ENCODE peak calls at places on chromosomes 6 and 20, in ten cellular contexts. One of them, this sample, is unnamed.

GRCh38 chr6:16623029-16623653 is 138.1 kb downstream of the ATXN1 start:
- DNase-seq in esophagus squamous epithelium: no peak
- DNase-seq in tibial nerve: no peak
- DNase-seq in skeletal muscle cell: no peak
- DNase-seq in psoas muscle: no peak
- DNase-seq in heart right ventricle: no peak
- DNase-seq in endodermal cell: no peak
- DNase-seq in stomach: no peak
- DNase-seq in HFF-Myc: no peak
- DNase-seq in GM12878: no peak
- DNase-seq in this sample: no peak

GRCh38 chr6:6588064-6588923 is at the start of gene LY86:
- DNase-seq in esophagus squamous epithelium: no peak
- DNase-seq in tibial nerve: no peak
- DNase-seq in skeletal muscle cell: no peak
- DNase-seq in psoas muscle: no peak
- DNase-seq in heart right ventricle: no peak
- DNase-seq in endodermal cell: no peak
- DNase-seq in stomach: no peak
- DNase-seq in HFF-Myc: no peak
- DNase-seq in GM12878: peak
- DNase-seq in this sample: no peak

GRCh38 chr6:75842191-75842590 is 93.2 kb downstream of the MYO6 start:
- DNase-seq in esophagus squamous epithelium: no peak
- DNase-seq in tibial nerve: no peak
- DNase-seq in skeletal muscle cell: no peak
- DNase-seq in psoas muscle: no peak
- DNase-seq in heart right ventricle: no peak
- DNase-seq in endodermal cell: no peak
- DNase-seq in stomach: no peak
- DNase-seq in HFF-Myc: no peak
- DNase-seq in GM12878: no peak
- DNase-seq in this sample: no peak

GRCh38 chr20:10172998-10173655 is 45.5 kb upstream of the SNAP25 start:
- DNase-seq in esophagus squamous epithelium: no peak
- DNase-seq in tibial nerve: no peak
- DNase-seq in skeletal muscle cell: no peak
- DNase-seq in psoas muscle: no peak
- DNase-seq in heart right ventricle: no peak
- DNase-seq in endodermal cell: no peak
- DNase-seq in stomach: no peak
- DNase-seq in HFF-Myc: no peak
- DNase-seq in GM12878: no peak
- DNase-seq in this sample: no peak

GRCh38 chr20:17653835-17654648 is 28.0 kb downstream of the RRBP1 start:
- DNase-seq in esophagus squamous epithelium: no peak
- DNase-seq in tibial nerve: no peak
- DNase-seq in skeletal muscle cell: no peak
- DNase-seq in psoas muscle: peak
- DNase-seq in heart right ventricle: no peak
- DNase-seq in endodermal cell: no peak
- DNase-seq in stomach: no peak
- DNase-seq in HFF-Myc: no peak
- DNase-seq in GM12878: no peak
- DNase-seq in this sample: no peak

GRCh38 chr6:77834591-77834996 is 181.8 kb downstream of the MEI4 start:
- DNase-seq in esophagus squamous epithelium: no peak
- DNase-seq in tibial nerve: no peak
- DNase-seq in skeletal muscle cell: no peak
- DNase-seq in psoas muscle: no peak
- DNase-seq in heart right ventricle: no peak
- DNase-seq in endodermal cell: peak
- DNase-seq in stomach: peak
- DNase-seq in HFF-Myc: no peak
- DNase-seq in GM12878: no peak
- DNase-seq in this sample: no peak

GRCh38 chr6:158609455-158610155 is 34.9 kb downstream of the DYNLT1 start:
- DNase-seq in esophagus squamous epithelium: no peak
- DNase-seq in tibial nerve: no peak
- DNase-seq in skeletal muscle cell: no peak
- DNase-seq in psoas muscle: no peak
- DNase-seq in heart right ventricle: no peak
- DNase-seq in endodermal cell: peak
- DNase-seq in stomach: no peak
- DNase-seq in HFF-Myc: no peak
- DNase-seq in GM12878: no peak
- DNase-seq in this sample: no peak

GRCh38 chr6:52994031-52994788 is 874 bp downstream of the GSTA4 start:
- DNase-seq in esophagus squamous epithelium: no peak
- DNase-seq in tibial nerve: peak
- DNase-seq in skeletal muscle cell: no peak
- DNase-seq in psoas muscle: peak
- DNase-seq in heart right ventricle: peak
- DNase-seq in endodermal cell: peak
- DNase-seq in stomach: no peak
- DNase-seq in HFF-Myc: no peak
- DNase-seq in GM12878: no peak
- DNase-seq in this sample: no peak

GRCh38 chr6:149964243-149965190 is 774 bp downstream of the ULBP1 start:
- DNase-seq in esophagus squamous epithelium: no peak
- DNase-seq in tibial nerve: no peak
- DNase-seq in skeletal muscle cell: no peak
- DNase-seq in psoas muscle: no peak
- DNase-seq in heart right ventricle: no peak
- DNase-seq in endodermal cell: peak
- DNase-seq in stomach: no peak
- DNase-seq in HFF-Myc: no peak
- DNase-seq in GM12878: no peak
- DNase-seq in this sample: no peak

GRCh38 chr6:131924881-131925474 is 26.2 kb downstream of the CCN2 start:
- DNase-seq in esophagus squamous epithelium: no peak
- DNase-seq in tibial nerve: no peak
- DNase-seq in skeletal muscle cell: no peak
- DNase-seq in psoas muscle: no peak
- DNase-seq in heart right ventricle: no peak
- DNase-seq in endodermal cell: no peak
- DNase-seq in stomach: no peak
- DNase-seq in HFF-Myc: no peak
- DNase-seq in GM12878: no peak
- DNase-seq in this sample: no peak

GRCh38 chr6:3768502-3768901 is 17.0 kb upstream of the PXDC1 start:
- DNase-seq in esophagus squamous epithelium: no peak
- DNase-seq in tibial nerve: no peak
- DNase-seq in skeletal muscle cell: no peak
- DNase-seq in psoas muscle: no peak
- DNase-seq in heart right ventricle: no peak
- DNase-seq in endodermal cell: no peak
- DNase-seq in stomach: no peak
- DNase-seq in HFF-Myc: no peak
- DNase-seq in GM12878: no peak
- DNase-seq in this sample: no peak

GRCh38 chr6:5085638-5086293 is 625 bp downstream of the PPP1R3G start:
- DNase-seq in esophagus squamous epithelium: no peak
- DNase-seq in tibial nerve: no peak
- DNase-seq in skeletal muscle cell: no peak
- DNase-seq in psoas muscle: peak
- DNase-seq in heart right ventricle: peak
- DNase-seq in endodermal cell: peak
- DNase-seq in stomach: no peak
- DNase-seq in HFF-Myc: no peak
- DNase-seq in GM12878: no peak
- DNase-seq in this sample: no peak

GRCh38 chr6:46969206-46969605 is 47.5 kb upstream of the ADGRF5 start:
- DNase-seq in esophagus squamous epithelium: no peak
- DNase-seq in tibial nerve: no peak
- DNase-seq in skeletal muscle cell: no peak
- DNase-seq in psoas muscle: no peak
- DNase-seq in heart right ventricle: no peak
- DNase-seq in endodermal cell: no peak
- DNase-seq in stomach: no peak
- DNase-seq in HFF-Myc: no peak
- DNase-seq in GM12878: no peak
- DNase-seq in this sample: no peak

GRCh38 chr20:3068075-3068474 is 3.3 kb upstream of the OXT start:
- DNase-seq in esophagus squamous epithelium: no peak
- DNase-seq in tibial nerve: no peak
- DNase-seq in skeletal muscle cell: no peak
- DNase-seq in psoas muscle: no peak
- DNase-seq in heart right ventricle: no peak
- DNase-seq in endodermal cell: no peak
- DNase-seq in stomach: no peak
- DNase-seq in HFF-Myc: no peak
- DNase-seq in GM12878: no peak
- DNase-seq in this sample: no peak

GRCh38 chr6:153956807-153957206 is 82.2 kb upstream of the OPRM1 start:
- DNase-seq in esophagus squamous epithelium: no peak
- DNase-seq in tibial nerve: no peak
- DNase-seq in skeletal muscle cell: no peak
- DNase-seq in psoas muscle: no peak
- DNase-seq in heart right ventricle: no peak
- DNase-seq in endodermal cell: no peak
- DNase-seq in stomach: no peak
- DNase-seq in HFF-Myc: no peak
- DNase-seq in GM12878: no peak
- DNase-seq in this sample: no peak

GRCh38 chr6:11921017-11921438 is 91.1 kb upstream of the HIVEP1 start:
- DNase-seq in esophagus squamous epithelium: no peak
- DNase-seq in tibial nerve: peak
- DNase-seq in skeletal muscle cell: peak
- DNase-seq in psoas muscle: peak
- DNase-seq in heart right ventricle: peak
- DNase-seq in endodermal cell: peak
- DNase-seq in stomach: peak
- DNase-seq in HFF-Myc: peak
- DNase-seq in GM12878: no peak
- DNase-seq in this sample: peak

GRCh38 chr6:76230711-76231110 is 158.2 kb upstream of the IMPG1 start:
- DNase-seq in esophagus squamous epithelium: no peak
- DNase-seq in tibial nerve: no peak
- DNase-seq in skeletal muscle cell: no peak
- DNase-seq in psoas muscle: no peak
- DNase-seq in heart right ventricle: no peak
- DNase-seq in endodermal cell: peak
- DNase-seq in stomach: no peak
- DNase-seq in HFF-Myc: no peak
- DNase-seq in GM12878: no peak
- DNase-seq in this sample: no peak

GRCh38 chr6:22149081-22149480 is 147.8 kb downstream of the PRL start:
- DNase-seq in esophagus squamous epithelium: no peak
- DNase-seq in tibial nerve: no peak
- DNase-seq in skeletal muscle cell: no peak
- DNase-seq in psoas muscle: no peak
- DNase-seq in heart right ventricle: no peak
- DNase-seq in endodermal cell: no peak
- DNase-seq in stomach: no peak
- DNase-seq in HFF-Myc: no peak
- DNase-seq in GM12878: no peak
- DNase-seq in this sample: no peak
- H3K4me3 ChIP-seq in esophagus squamous epithelium: no peak
- H3K4me3 ChIP-seq in tibial nerve: no peak
- H3K4me3 ChIP-seq in skeletal muscle cell: no peak
- H3K4me3 ChIP-seq in psoas muscle: no peak
- H3K4me3 ChIP-seq in heart right ventricle: no peak
- H3K4me3 ChIP-seq in endodermal cell: no peak
- H3K4me3 ChIP-seq in stomach: no peak
- H3K4me3 ChIP-seq in HFF-Myc: no peak
- H3K4me3 ChIP-seq in GM12878: no peak
- H3K4me3 ChIP-seq in this sample: no peak

DNA sequence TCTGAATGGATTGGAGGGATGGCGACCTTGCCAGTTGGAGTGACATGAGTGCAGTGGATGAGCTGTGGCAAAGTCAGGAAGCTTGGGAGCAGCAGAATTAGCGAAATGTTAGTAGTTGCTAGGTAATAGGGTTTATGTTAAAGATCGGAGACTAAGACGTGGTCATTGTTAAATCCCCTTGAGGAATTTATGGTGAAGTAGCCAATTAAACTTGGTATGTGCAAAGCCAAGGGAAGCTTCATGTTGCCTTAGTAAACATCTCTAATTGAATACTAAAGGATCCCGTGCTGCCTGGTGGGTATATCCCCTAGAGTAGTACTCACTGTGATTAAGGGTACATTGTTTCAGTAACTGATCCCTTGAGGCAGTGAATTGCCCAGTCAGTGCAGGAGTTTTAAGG is 106.0 kb downstream of the PRIM2 start:
- DNase-seq in esophagus squamous epithelium: no peak
- DNase-seq in tibial nerve: no peak
- DNase-seq in skeletal muscle cell: no peak
- DNase-seq in psoas muscle: no peak
- DNase-seq in heart right ventricle: no peak
- DNase-seq in endodermal cell: peak
- DNase-seq in stomach: no peak
- DNase-seq in HFF-Myc: no peak
- DNase-seq in GM12878: no peak
- DNase-seq in this sample: no peak
- H3K4me3 ChIP-seq in esophagus squamous epithelium: no peak
- H3K4me3 ChIP-seq in tibial nerve: no peak
- H3K4me3 ChIP-seq in skeletal muscle cell: no peak
- H3K4me3 ChIP-seq in psoas muscle: no peak
- H3K4me3 ChIP-seq in heart right ventricle: no peak
- H3K4me3 ChIP-seq in endodermal cell: peak
- H3K4me3 ChIP-seq in stomach: no peak
- H3K4me3 ChIP-seq in HFF-Myc: no peak
- H3K4me3 ChIP-seq in GM12878: no peak
- H3K4me3 ChIP-seq in this sample: no peak

GRCh38 chr20:49567421-49568256 is at the start of gene PTGIS:
- DNase-seq in esophagus squamous epithelium: no peak
- DNase-seq in tibial nerve: no peak
- DNase-seq in skeletal muscle cell: no peak
- DNase-seq in psoas muscle: no peak
- DNase-seq in heart right ventricle: peak
- DNase-seq in endodermal cell: peak
- DNase-seq in stomach: peak
- DNase-seq in HFF-Myc: no peak
- DNase-seq in GM12878: no peak
- DNase-seq in this sample: no peak
- H3K4me3 ChIP-seq in esophagus squamous epithelium: peak
- H3K4me3 ChIP-seq in tibial nerve: peak
- H3K4me3 ChIP-seq in skeletal muscle cell: peak
- H3K4me3 ChIP-seq in psoas muscle: peak
- H3K4me3 ChIP-seq in heart right ventricle: peak
- H3K4me3 ChIP-seq in endodermal cell: peak
- H3K4me3 ChIP-seq in stomach: peak
- H3K4me3 ChIP-seq in HFF-Myc: peak
- H3K4me3 ChIP-seq in GM12878: no peak
- H3K4me3 ChIP-seq in this sample: peak

DNA sequence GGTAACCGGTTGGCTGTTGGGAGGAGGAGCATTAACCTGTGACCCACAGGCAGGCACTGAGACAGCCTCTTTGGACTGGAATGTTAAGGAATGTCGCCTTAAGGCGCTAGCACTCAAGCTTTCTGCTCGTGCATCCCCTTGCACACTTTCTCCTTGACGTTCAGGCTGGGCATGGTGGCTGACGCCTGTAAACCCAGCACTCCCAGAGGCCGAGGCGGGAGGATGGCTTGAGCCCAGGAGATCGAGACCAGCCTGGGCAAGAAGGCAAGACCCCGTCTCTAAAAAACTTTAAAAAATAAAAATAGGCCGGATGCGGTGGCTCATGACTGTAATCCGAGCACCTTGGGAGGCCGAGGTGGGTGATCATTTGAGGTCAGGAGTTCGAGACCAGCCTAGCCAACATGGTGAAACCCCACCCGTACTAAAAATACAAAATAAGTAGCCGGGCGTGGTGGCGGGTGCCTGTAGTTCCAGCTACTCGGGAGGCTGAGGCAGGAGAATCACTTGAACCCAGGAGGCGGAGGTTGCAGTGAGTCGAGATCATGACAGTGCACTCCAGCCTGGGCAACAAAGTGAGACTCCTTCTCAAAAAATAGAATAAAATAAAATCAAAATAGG is 1.9 kb upstream of the GID8 start:
- DNase-seq in esophagus squamous epithelium: no peak
- DNase-seq in tibial nerve: no peak
- DNase-seq in skeletal muscle cell: no peak
- DNase-seq in psoas muscle: no peak
- DNase-seq in heart right ventricle: no peak
- DNase-seq in endodermal cell: peak
- DNase-seq in stomach: no peak
- DNase-seq in HFF-Myc: no peak
- DNase-seq in GM12878: no peak
- DNase-seq in this sample: no peak
- H3K4me3 ChIP-seq in esophagus squamous epithelium: no peak
- H3K4me3 ChIP-seq in tibial nerve: peak
- H3K4me3 ChIP-seq in skeletal muscle cell: peak
- H3K4me3 ChIP-seq in psoas muscle: peak
- H3K4me3 ChIP-seq in heart right ventricle: peak
- H3K4me3 ChIP-seq in endodermal cell: peak
- H3K4me3 ChIP-seq in stomach: peak
- H3K4me3 ChIP-seq in HFF-Myc: peak
- H3K4me3 ChIP-seq in GM12878: peak
- H3K4me3 ChIP-seq in this sample: peak

This sample was measured in AG09309.